ENCODE peak calls at places on chromosomes 6 and 20, in ten cellular contexts. K is right lobe of liver, L is neural progenitor cell, U is AG04450, I is transverse colon, M is ascending aorta, Z is IMR-90, C is sigmoid colon, E is psoas muscle, D is adrenal gland. G is an unnamed sample.

GRCh38 chr6:16057411-16057810 is 71.5 kb upstream of the MYLIP start:
- DNase-seq in E (no peak), D (no peak), M (no peak), K (no peak), I (no peak), L (no peak), U (no peak), Z (no peak), C (no peak), G (no peak)

GRCh38 chr20:12660918-12661317 is 347.9 kb upstream of the SPTLC3 start:
- DNase-seq in C (no peak), M (no peak), K (no peak), D (no peak), E (no peak), I (no peak), U (no peak), L (peak), Z (no peak), G (no peak)

GRCh38 chr20:19560876-19561480 is 197.1 kb upstream of the RIN2 start:
- DNase-seq in L (no peak), C (no peak), E (no peak), I (no peak), U (no peak), M (no peak), D (no peak), Z (no peak), K (no peak), G (peak)

GRCh38 chr20:50744143-50744792 is 12.9 kb downstream of the PARD6B start:
- DNase-seq in M (no peak), I (peak), E (peak), L (peak), U (peak), D (peak), C (peak), Z (peak), K (peak), G (peak)

GRCh38 chr6:16437984-16438383 is 199.6 kb downstream of the GMPR start:
- DNase-seq in K (no peak), M (no peak), C (no peak), E (no peak), L (no peak), I (no peak), D (no peak), U (no peak), Z (no peak), G (no peak)

GRCh38 chr6:53931086-53931485 is 136.3 kb downstream of the LRRC1 start:
- DNase-seq in D (no peak), I (no peak), M (no peak), Z (no peak), L (no peak), E (no peak), C (no peak), U (no peak), K (no peak), G (peak)

GRCh38 chr6:166691199-166691598 is 64.1 kb upstream of the RPS6KA2 start:
- DNase-seq in E (peak), Z (peak), L (no peak), M (no peak), K (no peak), U (peak), D (peak), C (no peak), I (no peak), G (peak)

GRCh38 chr6:16398587-16398986 is 160.2 kb downstream of the GMPR start:
- DNase-seq in D (no peak), K (no peak), Z (peak), U (peak), E (no peak), I (no peak), C (no peak), L (no peak), M (no peak), G (peak)

GRCh38 chr6:31831350-31832215 is 4.0 kb downstream of the HSPA1B start:
- DNase-seq in D (no peak), L (no peak), Z (no peak), M (no peak), C (no peak), E (no peak), I (no peak), K (no peak), U (no peak), G (no peak)

GRCh38 chr6:43052225-43052841 is 1.3 kb downstream of the CUL7 start:
- DNase-seq in I (no peak), C (no peak), D (no peak), U (no peak), E (no peak), M (no peak), Z (no peak), L (no peak), K (no peak), G (no peak)

GRCh38 chr20:25549866-25550477 is 35.4 kb downstream of the NINL start:
- DNase-seq in M (no peak), U (peak), C (no peak), L (no peak), K (no peak), I (no peak), E (no peak), Z (peak), D (no peak), G (no peak)

GRCh38 chr20:47773381-47773786 is 11.9 kb downstream of the SULF2 start:
- DNase-seq in U (no peak), C (no peak), D (no peak), L (no peak), I (peak), E (no peak), M (no peak), Z (no peak), K (no peak), G (no peak)

GRCh38 chr20:46406986-46407670 is 713 bp upstream of the ELMO2 start:
- DNase-seq in E (peak), C (peak), M (peak), Z (peak), U (no peak), D (peak), K (peak), L (peak), I (peak), G (peak)

GRCh38 chr20:57393321-57394086 is 2.3 kb downstream of the RBM38 start:
- DNase-seq in C (peak), Z (no peak), I (no peak), E (peak), D (no peak), U (no peak), M (no peak), K (no peak), L (no peak), G (no peak)

GRCh38 chr20:25067102-25067987 is 9.4 kb upstream of the ACSS1 start:
- DNase-seq in K (no peak), E (peak), C (no peak), M (no peak), U (no peak), I (peak), Z (no peak), D (no peak), L (no peak), G (no peak)

GRCh38 chr20:37526238-37526838 is 1.3 kb downstream of the BLCAP start:
- DNase-seq in K (peak), U (no peak), M (no peak), D (no peak), E (no peak), L (peak), Z (peak), C (no peak), I (peak), G (peak)

GRCh38 chr6:31190488-31190887 is 20.0 kb upstream of the POU5F1 start:
- DNase-seq in E (no peak), L (no peak), M (no peak), U (no peak), D (no peak), Z (no peak), C (no peak), K (no peak), I (no peak), G (no peak)

GRCh38 chr6:133899556-133899955 is 10.6 kb downstream of the TCF21 start:
- DNase-seq in L (no peak), M (no peak), C (no peak), D (no peak), K (no peak), E (no peak), Z (peak), I (no peak), U (no peak), G (peak)

GRCh38 chr6:170247178-170247701 is 43.6 kb downstream of the DLL1 start:
- DNase-seq in Z (no peak), C (no peak), D (no peak), L (no peak), U (no peak), I (no peak), M (no peak), K (no peak), E (no peak), G (no peak)

GRCh38 chr6:56618050-56618449 is 24.6 kb downstream of the DST start:
- DNase-seq in D (no peak), C (no peak), E (no peak), K (no peak), I (no peak), U (no peak), L (no peak), M (no peak), Z (no peak), G (no peak)

GRCh38 chr20:48601798-48602197 is 226.0 kb downstream of the PREX1 start:
- DNase-seq in E (peak), L (no peak), K (peak), C (peak), D (no peak), M (no peak), I (no peak), U (no peak), Z (no peak), G (no peak)

GRCh38 chr20:50788045-50788867 is 6.6 kb upstream of the BCAS4 start:
- DNase-seq in I (no peak), Z (peak), D (peak), C (peak), L (no peak), E (peak), M (no peak), K (peak), U (peak), G (peak)

GRCh38 chr6:153215242-153215641 is 84.2 kb upstream of the RGS17 start:
- DNase-seq in U (no peak), L (no peak), K (no peak), Z (no peak), I (no peak), E (no peak), C (no peak), M (no peak), D (no peak), G (no peak)

DNA sequence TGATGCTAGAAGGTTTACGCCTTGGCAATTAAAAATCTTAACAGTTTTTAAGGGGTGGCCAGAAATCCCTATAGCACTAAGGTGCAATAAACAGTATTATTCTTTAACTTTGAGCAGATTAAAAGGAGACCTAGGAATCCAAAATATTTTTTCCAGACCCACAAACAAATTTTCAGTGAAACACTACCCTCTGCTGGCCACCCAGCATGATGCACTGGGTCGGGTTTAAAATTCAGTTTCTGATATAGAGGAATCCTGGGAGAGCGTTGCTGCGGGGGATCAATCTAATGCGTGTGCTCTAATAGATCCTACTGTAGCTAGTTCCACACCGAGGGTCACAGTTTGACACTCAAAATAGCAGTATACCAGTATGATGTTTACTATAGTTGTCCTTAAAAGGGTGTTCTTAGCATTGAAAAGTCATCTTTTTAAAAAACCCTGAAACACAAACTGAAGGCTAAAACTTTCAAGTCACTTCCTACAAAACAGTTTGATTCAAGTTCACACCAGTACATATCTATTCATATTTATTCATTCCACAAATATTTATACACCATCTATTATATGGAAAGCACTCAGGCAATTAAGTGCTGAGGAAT is 10.2 kb downstream of the UBE3D start:
- DNase-seq in M (no peak), I (peak), U (no peak), E (no peak), Z (peak), D (peak), K (no peak), C (no peak), L (peak), G (peak)
- TF ChIP-seq CTCF in M (peak), I (peak), U (peak), E (peak), Z (peak), D (peak), K (peak), C (peak), L (peak), G (peak)

GRCh38 chr20:32820698-32821378 is 1.1 kb downstream of the MAPRE1 start:
- DNase-seq in D (no peak), L (peak), I (peak), M (no peak), E (no peak), Z (no peak), U (no peak), C (peak), K (no peak), G (peak)

GRCh38 chr20:32822189-32822588 is 2.4 kb downstream of the MAPRE1 start:
- DNase-seq in I (no peak), M (no peak), K (no peak), E (no peak), L (no peak), C (no peak), Z (no peak), U (no peak), D (no peak), G (peak)

GRCh38 chr20:32820000-32820697 is 395 bp downstream of the MAPRE1 start:
- DNase-seq in C (no peak), E (peak), D (peak), Z (peak), K (peak), L (peak), U (no peak), I (no peak), M (no peak), G (peak)

GRCh38 chr20:32823078-32823477 is 3.3 kb downstream of the MAPRE1 start:
- DNase-seq in U (peak), C (no peak), E (no peak), M (no peak), K (no peak), Z (peak), L (peak), D (peak), I (no peak), G (peak)

GRCh38 chr20:32823737-32824588 is 4.2 kb downstream of the MAPRE1 start:
- DNase-seq in M (no peak), U (no peak), Z (peak), L (no peak), C (no peak), I (no peak), E (no peak), K (no peak), D (no peak), G (peak)
- H3K4me3 ChIP-seq in M (no peak), U (no peak), Z (no peak), L (no peak), C (no peak), I (no peak), E (no peak), K (no peak), D (no peak), G (no peak)

DNA sequence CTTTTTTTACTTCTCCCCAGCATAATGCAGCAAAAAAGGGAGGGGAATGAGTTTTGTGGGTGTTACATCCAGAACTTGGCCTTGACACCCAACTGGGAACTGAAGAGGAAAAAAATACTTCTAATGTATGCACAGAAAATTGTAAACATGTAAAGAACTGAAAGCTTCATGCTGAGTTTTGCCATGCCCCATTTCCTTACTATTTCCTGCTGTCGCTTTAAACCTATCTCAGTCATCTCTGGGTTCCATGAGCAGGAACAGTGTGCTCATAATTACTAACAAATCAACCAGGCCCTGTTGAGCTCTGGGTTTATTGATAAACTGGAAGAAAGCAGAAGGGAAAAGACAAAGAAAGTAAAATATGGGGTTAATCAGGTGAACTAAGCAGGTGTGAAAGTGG is 14.2 kb downstream of the TFAP2B start:
- DNase-seq in M (no peak), L (no peak), D (no peak), I (no peak), K (no peak), U (no peak), C (no peak), Z (no peak), E (no peak), G (no peak)
- TF ChIP-seq CTCF in M (no peak), L (no peak), D (no peak), I (no peak), K (no peak), U (no peak), C (no peak), Z (no peak), E (no peak), G (no peak)

DNA sequence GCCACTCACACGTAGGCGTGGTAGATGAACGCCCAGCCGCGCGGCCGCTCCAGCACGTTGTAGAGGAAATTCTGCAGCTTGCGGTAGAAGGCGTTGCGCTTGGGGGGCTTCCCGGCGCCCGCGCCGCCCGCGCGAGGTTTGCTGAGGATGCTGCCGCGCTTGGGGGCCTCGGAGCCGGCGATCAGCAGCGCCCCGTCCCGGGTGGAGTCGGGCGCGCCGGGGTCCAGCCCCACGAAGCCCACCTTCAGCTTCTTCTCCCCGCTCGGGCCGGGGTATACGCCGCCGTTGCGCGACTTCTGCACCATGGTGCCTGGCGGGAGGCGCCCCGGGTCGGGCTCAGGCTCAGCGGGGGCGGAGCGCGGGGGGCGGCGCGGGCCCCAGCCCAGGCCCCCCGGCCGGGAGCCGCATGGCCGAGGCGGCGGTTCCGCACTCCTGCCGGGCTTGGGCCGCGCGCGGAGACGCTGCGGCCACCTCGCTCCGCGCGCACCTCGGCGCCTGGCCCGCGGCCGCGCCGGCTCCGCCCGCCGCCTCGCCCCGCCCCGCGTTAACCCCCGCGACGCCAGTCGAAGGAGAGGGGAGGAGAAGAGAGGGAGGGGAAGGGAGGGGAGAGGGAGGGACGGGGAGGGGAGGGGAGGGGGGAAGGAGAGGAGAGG is at the start of gene KCNQ2:
- DNase-seq in Z (no peak), M (no peak), L (peak), E (no peak), I (no peak), D (no peak), U (no peak), C (no peak), K (no peak), G (no peak)
- H3K4me3 ChIP-seq in Z (no peak), M (no peak), L (peak), E (no peak), I (no peak), D (no peak), U (no peak), C (no peak), K (no peak), G (no peak)

DNA sequence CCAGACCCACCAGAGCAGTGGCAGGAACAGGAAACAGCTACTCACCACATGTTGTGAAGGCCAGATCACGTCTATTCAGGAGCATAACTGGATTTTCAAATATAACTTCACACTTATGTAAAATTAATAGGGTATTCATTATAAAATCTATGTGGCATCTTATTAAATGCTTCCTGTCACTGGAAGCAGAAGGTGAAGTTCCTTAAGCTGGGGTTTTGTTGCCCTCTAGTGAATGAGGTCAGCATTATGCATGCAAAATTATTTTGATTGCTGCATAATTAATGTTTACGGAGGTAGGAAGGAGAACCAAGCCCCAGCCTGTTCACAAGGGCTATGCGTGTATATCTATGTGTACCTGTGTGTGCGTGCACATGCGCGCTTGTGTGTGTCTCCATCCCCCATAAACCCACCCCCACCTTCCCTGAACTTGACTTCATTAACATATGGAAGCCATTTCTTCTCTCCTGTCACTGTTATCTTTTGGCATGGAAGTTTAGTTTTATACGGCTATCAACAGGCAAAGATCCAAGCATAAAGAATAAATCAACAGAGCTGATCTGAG is 90.3 kb upstream of the CDH4 start:
- DNase-seq in I (no peak), Z (no peak), E (no peak), L (no peak), M (no peak), D (no peak), K (no peak), U (no peak), C (no peak), G (no peak)
- TF ChIP-seq CTCF in I (no peak), Z (peak), E (no peak), L (no peak), M (no peak), D (no peak), K (no peak), U (peak), C (no peak), G (peak)